ENCODE peak calls at places on chromosome 9, in nine cellular contexts. R, M, T, S, U, Z, F, L and Q are unnamed samples.

GRCh38 chr9:4678679-4679267 is 596 bp upstream of the CDC37L1 start:
- DNase-seq in F (no peak), R (peak; percentile 47), U (no peak), S (no peak), L (no peak), M (no peak), Z (peak; percentile 46), T (no peak), Q (no peak)

GRCh38 chr9:96566401-96567202 is 53.0 kb downstream of the CDC14B start:
- DNase-seq in S (peak; percentile 81), T (peak; percentile 98), U (peak; percentile 54), R (peak; percentile 46), F (no peak), L (peak; percentile 12), M (peak; percentile 81), Z (peak; percentile 70), Q (peak; percentile 43)

GRCh38 chr9:96649620-96650323 is 5.3 kb downstream of the PRXL2C start:
- DNase-seq in M (no peak), S (no peak), R (no peak), L (no peak), Z (no peak), F (no peak), U (no peak), T (no peak), Q (no peak)

GRCh38 chr9:113602126-113603119 is 138.9 kb downstream of the RGS3 start:
- DNase-seq in U (no peak), S (peak; percentile 76), T (peak; percentile 33), R (peak; percentile 90), L (no peak), Z (no peak), M (peak; percentile 69), F (no peak), Q (peak; percentile 81)

GRCh38 chr9:125683486-125683885 is 23.5 kb downstream of the MAPKAP1 start:
- DNase-seq in T (no peak), M (no peak), F (no peak), S (no peak), R (peak; percentile 60), Z (no peak), L (no peak), U (no peak), Q (no peak)

GRCh38 chr9:2966846-2967372 is 123.0 kb upstream of the PUM3 start:
- DNase-seq in M (no peak), T (no peak), L (no peak), Z (no peak), R (peak; percentile 55), F (no peak), S (no peak), U (no peak), Q (no peak)

GRCh38 chr9:75539558-75539957 is 350.9 kb upstream of the PCSK5 start:
- DNase-seq in R (peak; percentile 1), S (no peak), T (no peak), F (no peak), U (no peak), Z (no peak), M (no peak), L (no peak), Q (no peak)

GRCh38 chr9:122446819-122447484 is 30.8 kb downstream of the OR1J1 start:
- DNase-seq in L (no peak), S (no peak), R (no peak), T (no peak), F (no peak), M (no peak), U (no peak), Z (peak; percentile 29), Q (no peak)

GRCh38 chr9:70479880-70480291 is 65.4 kb upstream of the KLF9 start:
- DNase-seq in F (peak; percentile 64), U (no peak), S (no peak), M (no peak), L (no peak), R (peak; percentile 95), T (peak; percentile 41), Z (no peak), Q (no peak)

GRCh38 chr9:27726244-27727141 is 153.2 kb upstream of the C9orf72 start:
- DNase-seq in L (peak; percentile 29), Z (peak; percentile 65), R (peak; percentile 64), S (peak; percentile 78), U (peak; percentile 64), T (no peak), M (peak; percentile 45), F (peak; percentile 1), Q (no peak)

GRCh38 chr9:127066060-127066774 is 56.2 kb downstream of the ANGPTL2 start:
- DNase-seq in Z (no peak), S (no peak), L (no peak), T (no peak), U (no peak), M (no peak), F (no peak), R (peak; percentile 48), Q (no peak)
- H3K4me3 ChIP-seq in Z (no peak overlapping the region), S (no peak overlapping the region), L (no peak overlapping the region), T (no peak overlapping the region), U (no peak overlapping the region), M (no peak overlapping the region), F (no peak overlapping the region), R (no peak overlapping the region), Q (no peak overlapping the region)

GRCh38 chr9:131272212-131272611 is 4.1 kb downstream of the FAM78A start:
- DNase-seq in T (no peak), L (no peak), R (no peak), U (no peak), S (no peak), F (no peak), Z (no peak), M (no peak), Q (no peak)

GRCh38 chr9:131273146-131273545 is 3.2 kb downstream of the FAM78A start:
- DNase-seq in M (no peak), Z (no peak), U (no peak), R (no peak), F (no peak), T (no peak), S (peak; percentile 46), L (no peak), Q (no peak)

GRCh38 chr9:131275332-131276106 is 791 bp downstream of the FAM78A start:
- DNase-seq in T (no peak), Z (no peak), L (no peak), S (peak; percentile 81), R (no peak), U (no peak), M (no peak), F (no peak), Q (no peak)

GRCh38 chr9:131274674-131275331 is 1.5 kb downstream of the FAM78A start:
- DNase-seq in U (peak; percentile 38), L (no peak), R (no peak), S (peak; percentile 82), Z (no peak), T (no peak), M (no peak), F (no peak), Q (no peak)

GRCh38 chr9:131273791-131274673 is 2.3 kb downstream of the FAM78A start:
- DNase-seq in M (no peak), R (no peak), L (no peak), T (no peak), F (no peak), U (no peak), S (no peak), Z (no peak), Q (no peak)
- H3K4me3 ChIP-seq in M (peak overlapping the region; percentile 17), R (no peak overlapping the region), L (peak overlapping the region; percentile 75), T (no peak overlapping the region), F (no peak overlapping the region), U (peak overlapping the region; percentile 42), S (peak overlapping the region; percentile 62), Z (no peak overlapping the region), Q (peak overlapping the region; percentile 90)

DNA sequence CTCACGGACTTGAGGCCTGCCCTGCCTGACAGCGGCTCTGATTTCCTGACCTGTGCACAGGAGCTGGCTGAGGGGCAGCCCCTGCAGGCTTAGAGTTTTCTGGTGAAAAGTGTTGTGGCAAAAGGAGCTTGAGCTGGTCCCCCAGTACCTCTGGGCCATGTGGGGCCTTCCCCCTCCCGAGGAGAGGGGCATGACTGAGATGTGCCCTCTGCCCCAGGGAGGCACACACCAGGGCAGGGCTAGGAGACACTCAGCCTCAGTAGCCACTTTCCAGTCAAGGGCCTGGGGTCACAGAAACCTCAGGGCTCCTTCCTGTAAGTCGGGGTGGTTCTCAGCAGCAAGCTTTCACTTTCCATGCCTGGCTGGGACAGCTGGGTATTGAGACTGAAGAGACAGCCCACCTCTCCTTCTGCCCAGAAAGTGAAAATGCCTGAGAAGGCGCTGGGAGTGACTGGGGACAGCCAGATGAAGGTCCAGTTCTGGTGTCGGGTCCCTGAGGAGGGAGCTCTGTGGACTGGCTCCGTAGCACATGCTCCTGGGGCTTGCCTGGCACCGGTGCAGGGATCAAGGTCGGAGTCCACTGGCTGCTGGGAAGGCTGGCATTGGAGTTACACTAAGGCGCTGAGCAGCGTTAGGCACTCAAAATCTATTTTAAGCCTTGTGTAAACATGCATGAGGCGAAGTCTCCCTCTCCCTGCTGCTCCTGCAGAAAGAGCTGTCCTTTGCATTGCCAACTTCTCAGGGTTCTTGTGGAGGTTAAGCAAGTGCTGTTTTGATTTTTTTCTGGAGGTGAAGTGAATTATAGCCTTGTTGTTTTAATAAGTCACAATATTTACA is 394.9 kb downstream of the GADD45G start:
- DNase-seq in Z (no peak), L (peak; percentile 43), U (no peak), M (peak; percentile 70), S (peak; percentile 90), R (peak; percentile 29), T (no peak), F (no peak), Q (peak; percentile 40)
- H3K4me3 ChIP-seq in Z (no peak overlapping the region), L (peak overlapping the region; percentile 33), U (peak overlapping the region; percentile 23), M (no peak overlapping the region), S (no peak overlapping the region), R (no peak overlapping the region), T (no peak overlapping the region), F (peak overlapping the region; percentile 35), Q (peak overlapping the region; percentile 26)

GRCh38 chr9:16337322-16338029 is 533.0 kb downstream of the BNC2 start:
- DNase-seq in U (no peak), Z (no peak), S (no peak), F (peak; percentile 65), T (peak; percentile 96), M (no peak), L (no peak), R (peak; percentile 100), Q (no peak)
- H3K4me3 ChIP-seq in U (no peak overlapping the region), Z (no peak overlapping the region), S (no peak overlapping the region), F (no peak overlapping the region), T (peak overlapping the region; percentile 44), M (no peak overlapping the region), L (no peak overlapping the region), R (no peak overlapping the region), Q (no peak overlapping the region)